ENCODE peak calls at places on chromosomes 6 and 20, in nine cellular contexts. One of them, this sample, is unnamed. For H3K9me3, the result is how much of the 10 kb centered on the place peaks cover.

GRCh38 chr6:167683028-167683862 is 143.5 kb upstream of the AFDN start:
- DNase-seq in endodermal cell: no peak
- DNase-seq in neuronal stem cell: no peak
- DNase-seq in pancreas: peak
- DNase-seq in H9: no peak
- DNase-seq in SK-N-SH: no peak
- DNase-seq in WERI-Rb-1: no peak
- DNase-seq in IMR-90: peak
- DNase-seq in CD8-positive, alpha-beta T cell: no peak
- DNase-seq in this sample: peak

GRCh38 chr6:82832811-82833210 is 232.8 kb downstream of the UBE3D start:
- DNase-seq in WERI-Rb-1: no peak
- DNase-seq in endodermal cell: no peak
- DNase-seq in SK-N-SH: no peak
- DNase-seq in neuronal stem cell: no peak
- DNase-seq in CD8-positive, alpha-beta T cell: no peak
- DNase-seq in pancreas: no peak
- DNase-seq in IMR-90: no peak
- DNase-seq in H9: no peak
- DNase-seq in this sample: peak

GRCh38 chr6:149239573-149240209 is 77.8 kb upstream of the TAB2 start:
- DNase-seq in CD8-positive, alpha-beta T cell: no peak
- DNase-seq in H9: no peak
- DNase-seq in endodermal cell: no peak
- DNase-seq in IMR-90: no peak
- DNase-seq in neuronal stem cell: no peak
- DNase-seq in pancreas: no peak
- DNase-seq in SK-N-SH: no peak
- DNase-seq in WERI-Rb-1: no peak
- DNase-seq in this sample: no peak

GRCh38 chr6:170253226-170253909 is 37.5 kb downstream of the DLL1 start:
- DNase-seq in pancreas: no peak
- DNase-seq in CD8-positive, alpha-beta T cell: no peak
- DNase-seq in IMR-90: no peak
- DNase-seq in WERI-Rb-1: no peak
- DNase-seq in SK-N-SH: no peak
- DNase-seq in endodermal cell: no peak
- DNase-seq in neuronal stem cell: no peak
- DNase-seq in H9: no peak
- DNase-seq in this sample: no peak

GRCh38 chr20:1809121-1809520 is 86.1 kb upstream of the SIRPA start:
- DNase-seq in IMR-90: peak
- DNase-seq in pancreas: no peak
- DNase-seq in neuronal stem cell: no peak
- DNase-seq in H9: no peak
- DNase-seq in CD8-positive, alpha-beta T cell: no peak
- DNase-seq in endodermal cell: no peak
- DNase-seq in WERI-Rb-1: no peak
- DNase-seq in SK-N-SH: no peak
- DNase-seq in this sample: peak

GRCh38 chr20:10733122-10733521 is 59.3 kb upstream of the JAG1 start:
- DNase-seq in endodermal cell: no peak
- DNase-seq in IMR-90: peak
- DNase-seq in CD8-positive, alpha-beta T cell: no peak
- DNase-seq in WERI-Rb-1: peak
- DNase-seq in neuronal stem cell: no peak
- DNase-seq in H9: no peak
- DNase-seq in pancreas: no peak
- DNase-seq in SK-N-SH: no peak
- DNase-seq in this sample: peak

GRCh38 chr6:6884193-6884627 is 223.6 kb upstream of the RREB1 start:
- DNase-seq in H9: no peak
- DNase-seq in endodermal cell: no peak
- DNase-seq in WERI-Rb-1: no peak
- DNase-seq in neuronal stem cell: no peak
- DNase-seq in pancreas: no peak
- DNase-seq in CD8-positive, alpha-beta T cell: no peak
- DNase-seq in IMR-90: no peak
- DNase-seq in SK-N-SH: no peak
- DNase-seq in this sample: no peak

GRCh38 chr6:11160199-11160598 is 48.7 kb upstream of the ERVFRD-1 start:
- DNase-seq in IMR-90: peak
- DNase-seq in neuronal stem cell: no peak
- DNase-seq in endodermal cell: no peak
- DNase-seq in WERI-Rb-1: no peak
- DNase-seq in CD8-positive, alpha-beta T cell: no peak
- DNase-seq in H9: no peak
- DNase-seq in pancreas: no peak
- DNase-seq in SK-N-SH: no peak
- DNase-seq in this sample: peak

GRCh38 chr20:39850236-39850635 is 838.8 kb downstream of the MAFB start:
- DNase-seq in pancreas: no peak
- DNase-seq in H9: no peak
- DNase-seq in CD8-positive, alpha-beta T cell: no peak
- DNase-seq in endodermal cell: no peak
- DNase-seq in WERI-Rb-1: no peak
- DNase-seq in IMR-90: no peak
- DNase-seq in SK-N-SH: no peak
- DNase-seq in neuronal stem cell: no peak
- DNase-seq in this sample: no peak

GRCh38 chr6:47106721-47107197 is 64.6 kb upstream of the ADGRF1 start:
- DNase-seq in SK-N-SH: no peak
- DNase-seq in neuronal stem cell: no peak
- DNase-seq in CD8-positive, alpha-beta T cell: no peak
- DNase-seq in pancreas: no peak
- DNase-seq in IMR-90: no peak
- DNase-seq in endodermal cell: peak
- DNase-seq in H9: peak
- DNase-seq in WERI-Rb-1: no peak
- DNase-seq in this sample: peak

GRCh38 chr6:35694462-35694861 is 5.7 kb upstream of the FKBP5 start:
- DNase-seq in pancreas: no peak
- DNase-seq in IMR-90: peak
- DNase-seq in endodermal cell: no peak
- DNase-seq in SK-N-SH: no peak
- DNase-seq in neuronal stem cell: no peak
- DNase-seq in H9: no peak
- DNase-seq in CD8-positive, alpha-beta T cell: no peak
- DNase-seq in WERI-Rb-1: no peak
- DNase-seq in this sample: peak

GRCh38 chr6:121951918-121952379 is 447.5 kb upstream of the HSF2 start:
- DNase-seq in endodermal cell: no peak
- DNase-seq in neuronal stem cell: no peak
- DNase-seq in CD8-positive, alpha-beta T cell: no peak
- DNase-seq in H9: no peak
- DNase-seq in SK-N-SH: no peak
- DNase-seq in IMR-90: peak
- DNase-seq in pancreas: peak
- DNase-seq in WERI-Rb-1: no peak
- DNase-seq in this sample: peak

GRCh38 chr6:76072562-76072961 is at the start of gene IMPG1:
- DNase-seq in SK-N-SH: no peak
- DNase-seq in WERI-Rb-1: peak
- DNase-seq in pancreas: no peak
- DNase-seq in endodermal cell: no peak
- DNase-seq in H9: no peak
- DNase-seq in IMR-90: no peak
- DNase-seq in CD8-positive, alpha-beta T cell: no peak
- DNase-seq in neuronal stem cell: no peak
- DNase-seq in this sample: no peak

GRCh38 chr6:83226517-83226916 is 33.4 kb downstream of the RWDD2A start:
- DNase-seq in WERI-Rb-1: no peak
- DNase-seq in SK-N-SH: no peak
- DNase-seq in pancreas: no peak
- DNase-seq in IMR-90: peak
- DNase-seq in neuronal stem cell: no peak
- DNase-seq in H9: no peak
- DNase-seq in endodermal cell: no peak
- DNase-seq in CD8-positive, alpha-beta T cell: no peak
- DNase-seq in this sample: no peak

GRCh38 chr20:59721386-59721785 is 117.0 kb downstream of the PHACTR3 start:
- DNase-seq in pancreas: no peak
- DNase-seq in SK-N-SH: no peak
- DNase-seq in IMR-90: no peak
- DNase-seq in CD8-positive, alpha-beta T cell: no peak
- DNase-seq in neuronal stem cell: no peak
- DNase-seq in H9: no peak
- DNase-seq in endodermal cell: no peak
- DNase-seq in WERI-Rb-1: no peak
- DNase-seq in this sample: no peak

GRCh38 chr20:59718681-59719080 is 114.3 kb downstream of the PHACTR3 start:
- DNase-seq in IMR-90: no peak
- DNase-seq in pancreas: no peak
- DNase-seq in WERI-Rb-1: no peak
- DNase-seq in neuronal stem cell: no peak
- DNase-seq in SK-N-SH: no peak
- DNase-seq in endodermal cell: no peak
- DNase-seq in CD8-positive, alpha-beta T cell: no peak
- DNase-seq in H9: no peak
- DNase-seq in this sample: no peak

GRCh38 chr20:59718071-59718470 is 113.7 kb downstream of the PHACTR3 start:
- DNase-seq in H9: no peak
- DNase-seq in endodermal cell: no peak
- DNase-seq in IMR-90: no peak
- DNase-seq in pancreas: no peak
- DNase-seq in SK-N-SH: no peak
- DNase-seq in CD8-positive, alpha-beta T cell: no peak
- DNase-seq in neuronal stem cell: no peak
- DNase-seq in WERI-Rb-1: no peak
- DNase-seq in this sample: no peak

GRCh38 chr20:59723108-59723500 is 118.8 kb downstream of the PHACTR3 start:
- DNase-seq in pancreas: no peak
- DNase-seq in CD8-positive, alpha-beta T cell: no peak
- DNase-seq in H9: no peak
- DNase-seq in IMR-90: no peak
- DNase-seq in SK-N-SH: no peak
- DNase-seq in endodermal cell: no peak
- DNase-seq in neuronal stem cell: no peak
- DNase-seq in WERI-Rb-1: no peak
- DNase-seq in this sample: no peak

GRCh38 chr20:59720013-59720412 is 115.7 kb downstream of the PHACTR3 start:
- DNase-seq in WERI-Rb-1: no peak
- DNase-seq in SK-N-SH: no peak
- DNase-seq in H9: no peak
- DNase-seq in IMR-90: no peak
- DNase-seq in endodermal cell: no peak
- DNase-seq in neuronal stem cell: no peak
- DNase-seq in CD8-positive, alpha-beta T cell: no peak
- DNase-seq in pancreas: no peak
- DNase-seq in this sample: no peak
- H3K9me3 ChIP-seq in WERI-Rb-1: under half
- H3K9me3 ChIP-seq in SK-N-SH: under half
- H3K9me3 ChIP-seq in H9: under half
- H3K9me3 ChIP-seq in IMR-90: under half
- H3K9me3 ChIP-seq in endodermal cell: under half
- H3K9me3 ChIP-seq in neuronal stem cell: under half
- H3K9me3 ChIP-seq in CD8-positive, alpha-beta T cell: under half
- H3K9me3 ChIP-seq in pancreas: under half
- H3K9me3 ChIP-seq in this sample: under half

DNA sequence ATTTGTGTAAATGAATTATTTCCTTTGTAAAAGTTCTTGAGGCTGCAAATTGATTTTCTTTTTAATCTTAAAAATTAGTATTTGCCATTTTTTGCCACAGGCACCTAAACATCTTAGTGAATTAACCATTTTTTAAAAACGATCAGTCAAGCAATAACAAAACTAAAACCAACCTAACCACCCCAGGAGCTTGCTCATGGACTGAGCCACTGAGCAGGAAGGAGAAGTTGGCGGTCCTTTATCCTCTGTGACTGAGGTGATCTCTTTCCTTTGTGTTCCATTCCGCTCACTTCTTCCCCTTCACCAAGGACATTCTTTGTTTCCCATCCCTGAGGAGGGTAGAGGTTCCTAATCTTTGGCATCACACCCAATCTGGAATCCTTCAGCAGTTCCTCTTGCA is 30.4 kb downstream of the RPRD1B start:
- DNase-seq in H9: no peak
- DNase-seq in pancreas: no peak
- DNase-seq in CD8-positive, alpha-beta T cell: no peak
- DNase-seq in SK-N-SH: no peak
- DNase-seq in endodermal cell: no peak
- DNase-seq in WERI-Rb-1: no peak
- DNase-seq in IMR-90: no peak
- DNase-seq in neuronal stem cell: no peak
- DNase-seq in this sample: no peak
- H3K27ac ChIP-seq in H9: no peak
- H3K27ac ChIP-seq in pancreas: no peak
- H3K27ac ChIP-seq in CD8-positive, alpha-beta T cell: no peak
- H3K27ac ChIP-seq in SK-N-SH: peak
- H3K27ac ChIP-seq in endodermal cell: no peak
- H3K27ac ChIP-seq in WERI-Rb-1: no peak
- H3K27ac ChIP-seq in IMR-90: no peak
- H3K27ac ChIP-seq in neuronal stem cell: no peak
- H3K27ac ChIP-seq in this sample: no peak

DNA sequence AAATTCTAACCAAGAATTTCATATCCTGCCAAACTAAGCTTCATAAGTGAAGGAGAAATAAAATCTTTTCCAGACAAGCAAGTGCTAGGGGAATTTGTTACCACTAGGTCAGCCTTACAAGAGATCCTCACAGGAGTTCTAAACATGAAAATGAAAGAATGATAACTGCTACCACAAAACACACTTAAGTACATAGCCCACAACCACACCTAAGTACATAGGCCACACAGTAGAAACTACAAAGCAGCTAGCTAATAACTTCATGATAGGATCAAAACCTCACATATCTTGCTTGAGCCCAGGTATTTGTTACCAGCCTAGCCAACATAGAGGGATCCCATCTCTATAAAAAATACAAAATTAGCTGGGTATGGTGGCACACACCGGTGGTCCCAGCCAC is 50.4 kb downstream of the IRAK1BP1 start:
- DNase-seq in SK-N-SH: no peak
- DNase-seq in neuronal stem cell: no peak
- DNase-seq in CD8-positive, alpha-beta T cell: no peak
- DNase-seq in endodermal cell: no peak
- DNase-seq in pancreas: no peak
- DNase-seq in H9: no peak
- DNase-seq in WERI-Rb-1: no peak
- DNase-seq in IMR-90: no peak
- DNase-seq in this sample: no peak
- H3K9me3 ChIP-seq in SK-N-SH: under half
- H3K9me3 ChIP-seq in neuronal stem cell: under half
- H3K9me3 ChIP-seq in CD8-positive, alpha-beta T cell: under half
- H3K9me3 ChIP-seq in endodermal cell: under half
- H3K9me3 ChIP-seq in pancreas: under half
- H3K9me3 ChIP-seq in H9: under half
- H3K9me3 ChIP-seq in WERI-Rb-1: under half
- H3K9me3 ChIP-seq in IMR-90: under half
- H3K9me3 ChIP-seq in this sample: under half

DNA sequence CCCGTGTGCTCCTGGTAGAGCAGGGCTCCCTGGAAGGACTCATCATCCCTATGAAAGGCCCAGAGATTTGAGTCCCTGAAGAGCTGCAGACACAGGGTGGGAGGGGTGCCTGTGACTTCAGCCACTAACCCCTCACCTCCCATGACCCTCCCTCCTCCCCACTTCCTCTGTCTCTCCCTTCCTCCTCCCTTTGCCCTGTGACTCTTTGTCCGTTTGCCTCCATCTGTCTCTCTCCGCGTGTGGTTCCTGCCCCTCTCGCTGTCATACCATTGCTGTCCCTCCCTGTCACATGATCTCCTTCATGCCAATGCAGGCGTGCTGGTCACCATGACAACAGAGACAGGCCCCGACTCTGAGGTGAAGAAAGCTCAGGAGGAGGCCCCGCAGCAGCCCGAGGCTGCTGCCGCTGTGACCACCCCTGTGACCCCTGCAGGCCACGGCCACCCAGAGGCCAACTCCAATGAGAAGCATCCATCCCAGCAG is 19.0 kb downstream of the EPB41L1 start:
- DNase-seq in CD8-positive, alpha-beta T cell: no peak
- DNase-seq in WERI-Rb-1: peak
- DNase-seq in IMR-90: peak
- DNase-seq in H9: peak
- DNase-seq in neuronal stem cell: peak
- DNase-seq in endodermal cell: peak
- DNase-seq in pancreas: no peak
- DNase-seq in SK-N-SH: peak
- DNase-seq in this sample: no peak
- H3K27ac ChIP-seq in CD8-positive, alpha-beta T cell: no peak
- H3K27ac ChIP-seq in WERI-Rb-1: peak
- H3K27ac ChIP-seq in IMR-90: no peak
- H3K27ac ChIP-seq in H9: no peak
- H3K27ac ChIP-seq in neuronal stem cell: peak
- H3K27ac ChIP-seq in endodermal cell: peak
- H3K27ac ChIP-seq in pancreas: no peak
- H3K27ac ChIP-seq in SK-N-SH: no peak
- H3K27ac ChIP-seq in this sample: no peak

This sample was measured in mammary epithelial cell.